ENCODE peak calls at places on chromosomes 12 and 14, in four cellular contexts. R, N, A and Y are unnamed samples.
A peak's percentile ranks its signal among the peaks of the same experiment; 100 is the strongest.

GRCh38 chr12:42756841-42757661 is 167.5 kb upstream of the PRICKLE1 start:
- DNase-seq in R (peak; percentile 71), N (no peak), A (peak; percentile 91), Y (no peak)

GRCh38 chr12:49872781-49873181 is 29.9 kb upstream of the BCDIN3D start:
- DNase-seq in R (no peak), N (no peak), A (peak; percentile 61), Y (no peak)

GRCh38 chr14:68495101-68495637 is 297.7 kb downstream of the ZFP36L1 start:
- DNase-seq in R (peak; percentile 80), N (no peak), A (peak; percentile 32), Y (no peak)

GRCh38 chr12:51749201-51749985 is 99.1 kb downstream of the FIGNL2 start:
- DNase-seq in R (no peak), N (no peak), A (no peak), Y (no peak)

GRCh38 chr12:29616664-29617409 is 119.4 kb upstream of the OVCH1 start:
- DNase-seq in R (no peak), N (no peak), A (peak; percentile 91), Y (no peak)

GRCh38 chr12:130437555-130438242 is 100.0 kb downstream of the PIWIL1 start:
- DNase-seq in R (peak; percentile 37), N (no peak), A (no peak), Y (no peak)

GRCh38 chr12:19288603-19289244 is 150.6 kb upstream of the AEBP2 start:
- DNase-seq in R (no peak), N (no peak), A (peak; percentile 53), Y (no peak)

GRCh38 chr14:26984318-26985177 is 386.7 kb upstream of the NOVA1 start:
- DNase-seq in R (peak; percentile 49), N (peak; percentile 78), A (peak; percentile 82), Y (peak; percentile 62)

GRCh38 chr12:2876431-2877046 is 435 bp downstream of the FOXM1 start:
- DNase-seq in R (no peak), N (no peak), A (peak; percentile 46), Y (no peak)

GRCh38 chr12:64584173-64584555 is 26.1 kb upstream of the RASSF3 start:
- DNase-seq in R (no peak), N (no peak), A (no peak), Y (no peak)

GRCh38 chr12:57330989-57331388 is 80.0 kb upstream of the STAC3 start:
- DNase-seq in R (no peak), N (no peak), A (no peak), Y (no peak)

GRCh38 chr12:38289396-38289795 is 27.2 kb upstream of the ALG10B start:
- DNase-seq in R (no peak), N (no peak), A (no peak), Y (no peak)

GRCh38 chr14:33914676-33915516 is 36.0 kb downstream of the EGLN3 start:
- DNase-seq in R (no peak), N (no peak), A (peak; percentile 12), Y (no peak)

GRCh38 chr12:95820096-95820703 is 29.6 kb upstream of the NTN4 start:
- DNase-seq in R (no peak), N (no peak), A (peak; percentile 84), Y (peak; percentile 27)

GRCh38 chr12:132474237-132474741 is 15.7 kb upstream of the FBRSL1 start:
- DNase-seq in R (no peak), N (no peak), A (no peak), Y (no peak)

GRCh38 chr14:51938137-51938536 is 51.2 kb upstream of the RTRAF start:
- DNase-seq in R (no peak), N (no peak), A (peak; percentile 21), Y (no peak)

GRCh38 chr12:26028953-26029740 is 70.7 kb downstream of the RASSF8 start:
- DNase-seq in R (no peak), N (peak; percentile 43), A (peak; percentile 78), Y (no peak)

GRCh38 chr14:101080922-101081593 is 177.5 kb upstream of the RTL1 start:
- DNase-seq in R (no peak), N (no peak), A (no peak), Y (no peak)

GRCh38 chr14:101082436-101083384 is 179.2 kb upstream of the RTL1 start:
- DNase-seq in R (no peak), N (no peak), A (no peak), Y (no peak)

GRCh38 chr14:101083564-101084435 is 180.3 kb upstream of the RTL1 start:
- DNase-seq in R (no peak), N (no peak), A (no peak), Y (no peak)

GRCh38 chr14:101084436-101084826 is 180.9 kb upstream of the RTL1 start:
- DNase-seq in R (no peak), N (no peak), A (no peak), Y (no peak)

DNA sequence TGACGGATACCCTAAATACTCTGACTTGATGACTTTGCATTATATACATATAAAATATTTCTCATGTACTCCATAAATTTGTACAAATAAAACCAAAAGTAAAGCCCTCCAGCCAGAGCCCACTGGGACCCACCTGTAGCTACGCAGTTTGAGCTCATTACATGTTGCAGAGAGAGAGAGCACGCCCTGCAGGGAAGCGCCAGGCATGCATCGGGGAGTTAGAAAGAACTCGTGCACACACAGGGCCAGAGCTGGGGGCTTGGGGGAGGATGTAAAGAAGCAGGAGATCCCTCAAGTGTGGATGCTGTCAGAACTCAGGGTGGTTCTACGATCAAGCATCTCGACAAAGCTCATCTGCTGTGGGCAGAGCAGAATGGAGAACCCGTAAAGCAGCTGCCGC is 178.5 kb upstream of the RTL1 start:
- DNase-seq in R (no peak), N (no peak), A (no peak), Y (no peak)
- TF ChIP-seq CTCF in R (no peak), N (no peak), A (no peak), Y (no peak)

GRCh38 chr14:63492391-63492790 is 50.8 kb downstream of the PPP2R5E start:
- DNase-seq in R (no peak), N (no peak), A (peak; percentile 69), Y (no peak)

GRCh38 chr14:63487724-63488123 is 55.5 kb downstream of the PPP2R5E start:
- DNase-seq in R (no peak), N (no peak), A (no peak), Y (no peak)

GRCh38 chr14:63496837-63497400 is 46.3 kb downstream of the PPP2R5E start:
- DNase-seq in R (no peak), N (no peak), A (no peak), Y (no peak)

GRCh38 chr14:63493246-63493645 is 49.9 kb downstream of the PPP2R5E start:
- DNase-seq in R (no peak), N (no peak), A (peak; percentile 57), Y (no peak)
- TF ChIP-seq CTCF in R (peak; percentile 48), N (no peak), A (peak; percentile 9), Y (no peak)

GRCh38 chr14:65927871-65928270 is 515.3 kb downstream of the FUT8 start:
- DNase-seq in R (no peak), N (no peak), A (no peak), Y (no peak)
- TF ChIP-seq CTCF in R (no peak), N (no peak), A (no peak), Y (no peak)

DNA sequence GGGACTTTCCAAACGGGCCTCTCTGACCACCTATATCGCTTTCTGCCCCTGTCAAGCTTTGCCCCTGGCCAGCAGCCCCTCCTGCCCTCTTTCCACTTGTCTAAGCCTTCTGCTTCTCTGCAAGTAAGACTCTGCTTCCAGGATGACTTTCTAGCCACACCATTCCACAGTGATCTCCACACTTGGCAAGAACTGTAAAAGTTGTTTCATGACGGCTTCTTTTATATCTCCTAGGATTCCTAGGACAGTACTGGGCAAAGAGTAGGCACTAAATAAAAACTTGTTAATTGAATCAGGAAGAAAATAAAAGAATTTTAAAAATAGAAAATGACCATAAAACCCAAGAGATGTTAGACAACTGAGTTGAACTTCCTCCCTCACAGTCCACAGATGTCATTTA is 1.8 kb upstream of the PTPN21 start:
- DNase-seq in R (no peak), N (no peak), A (peak; percentile 32), Y (no peak)
- TF ChIP-seq CTCF in R (no peak), N (no peak), A (no peak), Y (no peak)

DNA sequence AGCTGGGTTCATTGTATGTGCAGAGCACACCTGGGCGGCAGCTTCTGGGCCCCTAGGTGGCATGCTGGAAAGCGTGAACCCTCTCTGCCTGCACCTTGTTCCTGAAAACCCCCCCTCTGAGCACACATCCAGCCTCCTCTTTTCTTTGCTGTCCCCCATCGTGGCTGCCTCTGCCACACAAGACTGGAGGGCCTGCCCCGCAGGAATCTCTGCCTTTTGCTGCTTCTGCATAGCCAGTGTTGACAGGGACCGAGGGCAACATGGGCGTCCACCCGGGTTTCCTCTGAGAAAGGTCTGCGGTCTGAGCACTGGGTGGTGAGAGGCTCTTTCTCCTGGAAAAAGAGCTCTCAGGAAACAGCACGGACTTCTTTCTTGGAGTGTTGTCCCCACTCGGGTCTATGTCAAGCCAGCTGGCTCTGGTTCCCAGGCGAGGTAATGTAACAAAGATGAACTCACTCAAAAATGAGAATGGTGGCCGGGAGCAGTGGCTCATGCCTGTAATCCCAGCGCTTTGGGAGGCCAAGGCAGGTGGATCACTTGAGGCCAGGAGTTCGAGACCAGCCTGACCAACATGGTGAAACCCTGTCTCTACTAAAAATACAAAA is 11.7 kb downstream of the WNT5B start:
- DNase-seq in R (no peak), N (no peak), A (no peak), Y (no peak)
- TF ChIP-seq CTCF in R (no peak), N (no peak), A (no peak), Y (no peak)

GRCh38 chr14:53780156-53780555 is 176.5 kb downstream of the BMP4 start:
- DNase-seq in R (no peak), N (no peak), A (no peak), Y (no peak)
- TF ChIP-seq CTCF in R (no peak), N (no peak), A (no peak), Y (no peak)

GRCh38 chr12:105483691-105484090 is 153.2 kb downstream of the C12orf75 start:
- DNase-seq in R (no peak), N (no peak), A (no peak), Y (no peak)
- TF ChIP-seq CTCF in R (no peak), N (no peak), A (no peak), Y (no peak)

GRCh38 chr14:66315548-66315947 is 170.6 kb upstream of the CCDC196 start:
- DNase-seq in R (no peak), N (no peak), A (no peak), Y (no peak)
- TF ChIP-seq CTCF in R (no peak), N (no peak), A (no peak), Y (no peak)

DNA sequence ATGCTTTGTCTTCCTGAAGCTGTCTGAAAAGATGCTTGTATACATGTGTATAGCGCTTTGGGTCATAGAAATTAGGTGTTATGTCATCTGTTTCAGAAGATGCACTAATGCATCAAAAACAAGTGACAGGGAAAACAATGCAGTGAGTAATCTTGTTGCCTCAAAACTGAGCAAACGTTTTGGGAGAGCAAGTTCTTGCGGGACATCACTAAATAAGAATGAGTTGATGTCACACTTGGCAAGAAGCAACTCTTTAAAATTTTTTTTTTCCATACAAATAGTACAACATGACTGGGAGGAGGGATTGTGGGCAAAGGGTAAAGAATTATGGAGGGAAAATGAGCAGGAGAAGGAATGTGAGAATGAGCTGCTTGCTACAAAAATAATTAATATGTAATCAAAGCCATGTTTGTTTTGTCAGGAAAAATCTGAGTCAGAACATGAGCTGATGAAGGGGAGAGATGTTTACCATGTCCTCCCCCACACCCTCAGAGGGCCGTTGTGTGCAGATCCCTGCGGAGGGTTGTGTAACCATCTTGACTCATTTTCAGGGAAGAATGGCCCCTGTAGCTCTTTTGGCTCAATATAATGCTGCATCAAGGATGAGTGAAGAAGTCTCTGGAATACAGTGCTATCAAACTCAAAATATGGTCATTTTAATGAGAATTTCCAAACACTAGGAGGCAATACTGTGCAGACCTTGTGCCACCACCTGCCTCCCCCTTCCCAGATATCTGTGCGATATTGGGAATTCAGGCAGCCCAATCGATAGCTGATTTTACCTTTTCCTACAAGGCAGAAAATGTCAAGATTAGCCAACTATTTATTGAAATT is 41.4 kb downstream of the BORCS5 start:
- DNase-seq in R (peak; percentile 65), N (no peak), A (peak; percentile 98), Y (peak; percentile 35)
- TF ChIP-seq CTCF in R (no peak), N (no peak), A (no peak), Y (no peak)